ENCODE peak calls at places on chromosome X, in five cellular contexts. D is transverse colon, P is lower lobe of right lung, W is A549, V is upper lobe of right lung. E is an unnamed sample.

GRCh38 chrX:108257556-108257955 is 166.0 kb downstream of the ATG4A start:
- DNase-seq in D (no peak), P (no peak), W (no peak), V (no peak), E (no peak)

GRCh38 chrX:136828830-136829229 is 48.1 kb upstream of the ARHGEF6 start:
- DNase-seq in D (no peak), P (no peak), W (no peak), V (no peak), E (no peak)

GRCh38 chrX:94204524-94204923 is 530.5 kb downstream of the FAM133A start:
- DNase-seq in D (no peak), P (no peak), W (no peak), V (no peak), E (no peak)

GRCh38 chrX:103918584-103919335 is 43.7 kb upstream of the TMSB15B start:
- DNase-seq in D (peak), P (peak), W (peak), V (peak), E (peak)

GRCh38 chrX:42732506-42732905 is 45.5 kb downstream of the PPP1R2C start:
- DNase-seq in D (no peak), P (no peak), W (no peak), V (no peak), E (no peak)

GRCh38 chrX:140572724-140573123 is 67.9 kb upstream of the SOX3 start:
- DNase-seq in D (peak), P (no peak), W (peak), V (no peak), E (no peak)

GRCh38 chrX:29841750-29842149 is 373.6 kb upstream of the MAGEB2 start:
- DNase-seq in D (no peak), P (no peak), W (no peak), V (no peak), E (no peak)

GRCh38 chrX:103742339-103742738 is 31.6 kb downstream of the TMEM31 start:
- DNase-seq in D (no peak), P (no peak), W (no peak), V (no peak), E (no peak)

GRCh38 chrX:2577844-2578444 is 77.2 kb upstream of the DHRSX start:
- DNase-seq in D (no peak), P (no peak), W (no peak), V (no peak), E (no peak)

GRCh38 chrX:49230500-49231232 is 2.5 kb downstream of the CACNA1F start:
- DNase-seq in D (peak), P (peak), W (no peak), V (peak), E (peak)

GRCh38 chrX:79366888-79367749 is at the start of gene ITM2A:
- DNase-seq in D (peak), P (peak), W (no peak), V (peak), E (peak)

GRCh38 chrX:79361192-79361870 is 5.8 kb downstream of the ITM2A start:
- DNase-seq in D (no peak), P (no peak), W (no peak), V (no peak), E (no peak)

GRCh38 chrX:79365591-79365990 is 1.5 kb downstream of the ITM2A start:
- DNase-seq in D (no peak), P (no peak), W (no peak), V (no peak), E (no peak)

GRCh38 chrX:79366556-79366887 is 612 bp downstream of the ITM2A start:
- DNase-seq in D (no peak), P (no peak), W (no peak), V (no peak), E (no peak)

DNA sequence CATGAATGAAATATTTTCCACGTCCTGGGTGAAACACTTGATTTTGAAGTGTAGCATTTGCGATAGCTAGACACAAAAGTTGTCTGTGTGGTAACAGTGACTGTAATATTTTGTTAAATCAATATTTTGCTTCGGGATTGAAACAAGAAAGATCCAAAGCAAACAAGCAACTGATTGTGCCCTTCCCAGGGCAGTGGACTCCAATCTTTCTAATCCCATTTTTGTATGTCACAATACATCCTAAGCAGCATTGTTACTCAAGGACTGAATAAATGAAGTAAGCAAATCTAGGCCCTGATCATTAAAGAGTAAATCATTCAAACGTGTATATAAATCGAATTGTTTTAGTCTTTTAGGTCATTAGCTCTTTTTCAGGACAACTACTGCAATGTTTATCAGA is 2.8 kb downstream of the ITM2A start:
- DNase-seq in D (no peak), P (no peak), W (no peak), V (no peak), E (no peak)
- H3K4me3 ChIP-seq in D (no peak), P (no peak), W (no peak), V (no peak), E (no peak)

DNA sequence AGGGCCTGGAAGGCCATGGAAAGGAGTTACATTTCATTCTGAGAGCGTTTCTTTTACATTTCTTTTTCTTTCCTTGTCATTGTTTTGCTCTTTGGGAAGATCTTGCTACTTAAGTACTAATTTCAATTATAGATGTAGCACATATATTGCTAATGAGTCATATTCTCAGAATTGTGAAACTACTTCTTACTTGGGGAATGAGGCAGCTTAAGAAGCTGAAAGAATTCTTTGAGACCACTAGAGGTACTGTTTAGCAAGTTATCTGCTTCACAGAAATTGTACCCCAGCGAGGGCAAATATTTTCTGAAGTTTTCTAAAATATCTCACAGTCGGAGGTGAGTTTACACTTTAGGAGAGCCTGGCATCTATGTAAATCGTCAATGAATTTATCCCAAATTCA is 100.6 kb downstream of the AFF2 start:
- DNase-seq in D (no peak), P (no peak), W (no peak), V (no peak), E (no peak)
- TF ChIP-seq CTCF in D (no peak), P (no peak), W (no peak), V (no peak), E (no peak)

DNA sequence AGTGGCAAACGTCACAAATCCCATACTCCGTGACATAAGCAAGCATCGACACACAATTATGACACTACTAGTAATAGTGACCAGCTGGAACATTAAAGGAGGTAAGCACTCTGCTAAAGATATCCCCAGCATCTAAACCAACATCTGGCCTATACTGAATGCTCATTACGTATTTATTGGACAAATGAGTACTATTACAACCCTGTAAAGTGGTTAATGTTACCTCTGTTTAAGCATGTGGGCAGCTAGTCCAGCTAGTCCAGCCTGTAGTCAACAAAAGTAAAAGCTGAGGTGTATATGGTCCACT is 419 bp upstream of the RPGR start:
- DNase-seq in D (no peak), P (no peak), W (no peak), V (no peak), E (no peak)
- H3K4me3 ChIP-seq in D (no peak), P (peak), W (peak), V (peak), E (peak)

GRCh38 chrX:150192846-150193245 is 170.3 kb upstream of the MAMLD1 start:
- DNase-seq in D (no peak), P (no peak), W (no peak), V (no peak), E (no peak)
- TF ChIP-seq CTCF in D (no peak), P (no peak), W (no peak), V (no peak), E (no peak)